ENCODE peak calls at places on chromosome 14, in seven cellular contexts. One of them, this sample, is unnamed.
A peak's percentile ranks its signal among the peaks of the same experiment; 100 is the strongest.

GRCh38 chr14:22689186-22689585 is 45.0 kb upstream of the OR6J1 start:
- DNase-seq in endothelial cell of umbilical vein: peak; percentile 96
- DNase-seq in HCT116: peak; percentile 89
- DNase-seq in GM12878: no peak
- DNase-seq in HepG2: peak; percentile 91
- DNase-seq in H1: no peak
- DNase-seq in K562: no peak
- DNase-seq in this sample: no peak

GRCh38 chr14:73796881-73797539 is 54.6 kb upstream of the PTGR2 start:
- DNase-seq in endothelial cell of umbilical vein: no peak
- DNase-seq in HCT116: no peak
- DNase-seq in GM12878: no peak
- DNase-seq in HepG2: no peak
- DNase-seq in H1: no peak
- DNase-seq in K562: no peak
- DNase-seq in this sample: no peak

GRCh38 chr14:52802597-52802996 is 11.2 kb upstream of the GNPNAT1 start:
- DNase-seq in endothelial cell of umbilical vein: no peak
- DNase-seq in HCT116: no peak
- DNase-seq in GM12878: no peak
- DNase-seq in HepG2: no peak
- DNase-seq in H1: no peak
- DNase-seq in K562: no peak
- DNase-seq in this sample: no peak

GRCh38 chr14:81435578-81436295 is 35.6 kb upstream of the STON2 start:
- DNase-seq in endothelial cell of umbilical vein: peak; percentile 29
- DNase-seq in HCT116: no peak
- DNase-seq in GM12878: no peak
- DNase-seq in HepG2: peak; percentile 55
- DNase-seq in H1: no peak
- DNase-seq in K562: peak; percentile 54
- DNase-seq in this sample: no peak

GRCh38 chr14:65281991-65282908 is 130.3 kb upstream of the FUT8 start:
- DNase-seq in endothelial cell of umbilical vein: peak; percentile 54
- DNase-seq in HCT116: no peak
- DNase-seq in GM12878: no peak
- DNase-seq in HepG2: no peak
- DNase-seq in H1: peak; percentile 80
- DNase-seq in K562: no peak
- DNase-seq in this sample: no peak

GRCh38 chr14:105528197-105528858 is 1.9 kb downstream of the TMEM121 start:
- DNase-seq in endothelial cell of umbilical vein: peak; percentile 61
- DNase-seq in HCT116: no peak
- DNase-seq in GM12878: no peak
- DNase-seq in HepG2: peak; percentile 38
- DNase-seq in H1: no peak
- DNase-seq in K562: peak; percentile 87
- DNase-seq in this sample: no peak

GRCh38 chr14:99683619-99684355 is at the start of gene CYP46A1:
- DNase-seq in endothelial cell of umbilical vein: peak; percentile 99
- DNase-seq in HCT116: peak; percentile 97
- DNase-seq in GM12878: peak; percentile 89
- DNase-seq in HepG2: peak; percentile 94
- DNase-seq in H1: peak; percentile 99
- DNase-seq in K562: peak; percentile 99
- DNase-seq in this sample: peak; percentile 95

GRCh38 chr14:74501135-74501614 is 7.6 kb downstream of the ISCA2 start:
- DNase-seq in endothelial cell of umbilical vein: peak; percentile 62
- DNase-seq in HCT116: no peak
- DNase-seq in GM12878: no peak
- DNase-seq in HepG2: peak; percentile 52
- DNase-seq in H1: peak; percentile 56
- DNase-seq in K562: peak; percentile 37
- DNase-seq in this sample: no peak

GRCh38 chr14:36502558-36503508 is 17.2 kb downstream of the NKX2-1 start:
- DNase-seq in endothelial cell of umbilical vein: no peak
- DNase-seq in HCT116: no peak
- DNase-seq in GM12878: no peak
- DNase-seq in HepG2: no peak
- DNase-seq in H1: no peak
- DNase-seq in K562: no peak
- DNase-seq in this sample: no peak

GRCh38 chr14:94582851-94583250 is 1.6 kb downstream of the SERPINA5 start:
- DNase-seq in endothelial cell of umbilical vein: no peak
- DNase-seq in HCT116: no peak
- DNase-seq in GM12878: no peak
- DNase-seq in HepG2: peak; percentile 41
- DNase-seq in H1: no peak
- DNase-seq in K562: no peak
- DNase-seq in this sample: no peak

GRCh38 chr14:24806061-24806678 is 172.2 kb upstream of the GZMB start:
- DNase-seq in endothelial cell of umbilical vein: peak; percentile 51
- DNase-seq in HCT116: no peak
- DNase-seq in GM12878: peak; percentile 16
- DNase-seq in HepG2: peak; percentile 88
- DNase-seq in H1: peak; percentile 57
- DNase-seq in K562: peak; percentile 38
- DNase-seq in this sample: no peak

GRCh38 chr14:24321212-24321975 is 10.1 kb downstream of the LTB4R start:
- DNase-seq in endothelial cell of umbilical vein: no peak
- DNase-seq in HCT116: no peak
- DNase-seq in GM12878: no peak
- DNase-seq in HepG2: no peak
- DNase-seq in H1: no peak
- DNase-seq in K562: no peak
- DNase-seq in this sample: no peak

GRCh38 chr14:34199585-34199984 is 248.7 kb upstream of the EGLN3 start:
- DNase-seq in endothelial cell of umbilical vein: no peak
- DNase-seq in HCT116: no peak
- DNase-seq in GM12878: no peak
- DNase-seq in HepG2: no peak
- DNase-seq in H1: no peak
- DNase-seq in K562: no peak
- DNase-seq in this sample: no peak

GRCh38 chr14:68846466-68846865 is 53.6 kb upstream of the ZFP36L1 start:
- DNase-seq in endothelial cell of umbilical vein: no peak
- DNase-seq in HCT116: no peak
- DNase-seq in GM12878: no peak
- DNase-seq in HepG2: no peak
- DNase-seq in H1: no peak
- DNase-seq in K562: no peak
- DNase-seq in this sample: no peak

GRCh38 chr14:38524636-38525403 is 268.9 kb upstream of the CLEC14A start:
- DNase-seq in endothelial cell of umbilical vein: no peak
- DNase-seq in HCT116: no peak
- DNase-seq in GM12878: no peak
- DNase-seq in HepG2: no peak
- DNase-seq in H1: no peak
- DNase-seq in K562: no peak
- DNase-seq in this sample: no peak

GRCh38 chr14:38526841-38527501 is 271.1 kb upstream of the CLEC14A start:
- DNase-seq in endothelial cell of umbilical vein: no peak
- DNase-seq in HCT116: no peak
- DNase-seq in GM12878: no peak
- DNase-seq in HepG2: no peak
- DNase-seq in H1: no peak
- DNase-seq in K562: no peak
- DNase-seq in this sample: peak; percentile 67

GRCh38 chr14:38528582-38528981 is 272.7 kb upstream of the CLEC14A start:
- DNase-seq in endothelial cell of umbilical vein: no peak
- DNase-seq in HCT116: no peak
- DNase-seq in GM12878: no peak
- DNase-seq in HepG2: no peak
- DNase-seq in H1: no peak
- DNase-seq in K562: no peak
- DNase-seq in this sample: no peak

GRCh38 chr14:38522724-38523123 is 266.8 kb upstream of the CLEC14A start:
- DNase-seq in endothelial cell of umbilical vein: no peak
- DNase-seq in HCT116: no peak
- DNase-seq in GM12878: no peak
- DNase-seq in HepG2: no peak
- DNase-seq in H1: no peak
- DNase-seq in K562: no peak
- DNase-seq in this sample: no peak

GRCh38 chr14:38527502-38527878 is 271.6 kb upstream of the CLEC14A start:
- DNase-seq in endothelial cell of umbilical vein: no peak
- DNase-seq in HCT116: no peak
- DNase-seq in GM12878: no peak
- DNase-seq in HepG2: no peak
- DNase-seq in H1: no peak
- DNase-seq in K562: no peak
- DNase-seq in this sample: no peak
- TF ChIP-seq POLR2AphosphoS5 in endothelial cell of umbilical vein: no peak
- TF ChIP-seq POLR2AphosphoS5 in HCT116: no peak
- TF ChIP-seq POLR2AphosphoS5 in GM12878: no peak
- TF ChIP-seq POLR2AphosphoS5 in HepG2: no peak
- TF ChIP-seq POLR2AphosphoS5 in H1: no peak
- TF ChIP-seq POLR2AphosphoS5 in K562: no peak
- TF ChIP-seq POLR2AphosphoS5 in this sample: no peak

DNA sequence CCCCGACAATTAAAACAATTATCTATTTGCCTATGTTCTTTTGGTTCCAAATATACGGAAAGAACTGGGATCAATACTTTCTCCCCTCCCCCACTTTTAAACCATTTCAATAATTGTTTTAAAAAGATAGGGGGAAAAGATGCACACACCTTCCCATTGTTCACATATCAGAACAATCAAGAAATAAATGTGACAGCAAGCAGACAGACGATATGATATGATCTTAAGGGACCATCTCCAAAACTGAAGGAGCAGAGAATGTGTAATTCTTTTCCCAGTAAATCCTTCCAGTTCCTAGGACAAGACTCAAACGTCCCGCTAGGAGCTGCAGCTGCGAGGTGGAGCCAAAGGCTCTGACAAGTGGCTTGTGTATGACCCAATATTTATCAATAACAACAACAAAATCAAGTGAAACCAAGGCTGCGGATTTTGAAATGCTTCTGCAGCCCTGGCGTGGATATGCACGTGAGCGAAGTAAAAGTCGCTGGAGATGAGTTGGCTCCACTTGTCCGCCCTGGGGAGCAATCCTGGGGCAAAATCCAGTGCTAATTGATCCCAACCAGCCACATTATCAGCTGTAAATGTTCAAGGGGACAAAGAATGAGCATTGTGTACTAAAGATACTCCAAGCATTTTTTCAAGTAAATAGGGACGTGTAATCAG is 8.2 kb upstream of the FOXG1 start:
- DNase-seq in endothelial cell of umbilical vein: no peak
- DNase-seq in HCT116: no peak
- DNase-seq in GM12878: no peak
- DNase-seq in HepG2: no peak
- DNase-seq in H1: no peak
- DNase-seq in K562: no peak
- DNase-seq in this sample: no peak
- TF ChIP-seq EZH2 in endothelial cell of umbilical vein: no peak
- TF ChIP-seq EZH2 in HCT116: no peak
- TF ChIP-seq EZH2 in GM12878: no peak
- TF ChIP-seq EZH2 in HepG2: no peak
- TF ChIP-seq EZH2 in H1: peak; percentile 2
- TF ChIP-seq EZH2 in K562: no peak
- TF ChIP-seq EZH2 in this sample: no peak

DNA sequence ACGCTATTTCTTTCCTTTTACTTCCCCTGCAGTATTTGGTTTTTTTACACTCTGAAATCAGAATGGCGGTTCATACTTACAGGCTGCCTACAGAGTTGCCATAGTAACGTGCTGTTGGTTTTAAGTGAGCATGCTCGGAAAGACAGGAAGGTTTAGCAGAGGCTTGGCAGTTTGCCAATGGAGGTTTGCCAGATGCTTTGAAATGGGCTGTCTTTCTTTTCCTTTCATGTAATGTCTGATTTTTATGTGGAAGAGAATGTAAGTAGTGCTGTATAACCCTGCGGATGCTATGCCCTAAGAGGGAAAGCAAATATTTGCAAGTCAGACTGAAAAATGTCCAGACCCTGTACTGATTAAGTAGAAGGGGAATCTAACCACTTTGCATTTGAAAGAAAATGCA is 32.8 kb downstream of the ARID4A start:
- DNase-seq in endothelial cell of umbilical vein: peak; percentile 98
- DNase-seq in HCT116: peak; percentile 21
- DNase-seq in GM12878: peak; percentile 68
- DNase-seq in HepG2: peak; percentile 91
- DNase-seq in H1: no peak
- DNase-seq in K562: peak; percentile 56
- DNase-seq in this sample: peak; percentile 98
- H3K9ac ChIP-seq in endothelial cell of umbilical vein: peak overlapping the region; percentile 45
- H3K9ac ChIP-seq in HCT116: no peak overlapping the region
- H3K9ac ChIP-seq in GM12878: no peak overlapping the region
- H3K9ac ChIP-seq in HepG2: no peak overlapping the region
- H3K9ac ChIP-seq in H1: no peak overlapping the region
- H3K9ac ChIP-seq in K562: no peak overlapping the region
- H3K9ac ChIP-seq in this sample: peak overlapping the region; percentile 68

GRCh38 chr14:101475468-101476257 is 85.6 kb upstream of the DIO3 start:
- DNase-seq in endothelial cell of umbilical vein: no peak
- DNase-seq in HCT116: no peak
- DNase-seq in GM12878: no peak
- DNase-seq in HepG2: peak; percentile 29
- DNase-seq in H1: no peak
- DNase-seq in K562: no peak
- DNase-seq in this sample: peak; percentile 3
- TF ChIP-seq POLR2AphosphoS5 in endothelial cell of umbilical vein: no peak
- TF ChIP-seq POLR2AphosphoS5 in HCT116: no peak
- TF ChIP-seq POLR2AphosphoS5 in GM12878: no peak
- TF ChIP-seq POLR2AphosphoS5 in HepG2: no peak
- TF ChIP-seq POLR2AphosphoS5 in H1: no peak
- TF ChIP-seq POLR2AphosphoS5 in K562: no peak
- TF ChIP-seq POLR2AphosphoS5 in this sample: no peak

GRCh38 chr14:90815817-90816662 is at the start of gene TTC7B:
- DNase-seq in endothelial cell of umbilical vein: no peak
- DNase-seq in HCT116: no peak
- DNase-seq in GM12878: no peak
- DNase-seq in HepG2: no peak
- DNase-seq in H1: no peak
- DNase-seq in K562: peak; percentile 86
- DNase-seq in this sample: no peak
- TF ChIP-seq EZH2 in endothelial cell of umbilical vein: no peak
- TF ChIP-seq EZH2 in HCT116: no peak
- TF ChIP-seq EZH2 in GM12878: no peak
- TF ChIP-seq EZH2 in HepG2: no peak
- TF ChIP-seq EZH2 in H1: no peak
- TF ChIP-seq EZH2 in K562: no peak
- TF ChIP-seq EZH2 in this sample: no peak